ENCODE peak calls at places on chromosomes 4 and X, in eight cellular contexts. S, M, N, H, I, O, Q and A are unnamed samples.

GRCh38 chrX:115021121-115021520 is 3.7 kb upstream of the IL13RA2 start:
- DNase-seq in I (no peak), S (no peak), Q (no peak), H (no peak), N (no peak), O (peak; percentile 54), M (no peak), A (no peak)

GRCh38 chrX:13076176-13076956 is 31.9 kb upstream of the FAM9C start:
- DNase-seq in M (no peak), S (peak; percentile 51), I (no peak), N (no peak), O (no peak), Q (no peak), H (no peak), A (no peak)

GRCh38 chrX:7214251-7214650 is 66.3 kb upstream of the PUDP start:
- DNase-seq in O (no peak), Q (no peak), S (no peak), I (no peak), M (no peak), N (no peak), H (no peak), A (no peak)

GRCh38 chr4:123315617-123316016 is 81.0 kb upstream of the SPRY1 start:
- DNase-seq in I (no peak), M (no peak), Q (no peak), N (no peak), H (no peak), O (no peak), S (no peak), A (no peak)

GRCh38 chrX:101260435-101260834 is 30.7 kb downstream of the TAF7L start:
- DNase-seq in I (no peak), O (peak; percentile 14), Q (no peak), N (no peak), S (no peak), H (no peak), M (peak; percentile 40), A (peak; percentile 49)

GRCh38 chrX:123878177-123878576 is 18.3 kb downstream of the XIAP start:
- DNase-seq in S (no peak), Q (no peak), I (no peak), N (no peak), H (no peak), O (peak; percentile 32), M (peak; percentile 33), A (no peak)

GRCh38 chr4:86939123-86939522 is 4.3 kb downstream of the AFF1 start:
- DNase-seq in Q (no peak), S (no peak), H (no peak), I (no peak), M (peak; percentile 48), O (no peak), N (no peak), A (no peak)

GRCh38 chr4:25347473-25347872 is 29.6 kb upstream of the ANAPC4 start:
- DNase-seq in H (no peak), M (no peak), N (no peak), S (no peak), Q (no peak), O (no peak), I (no peak), A (no peak)

GRCh38 chr4:87010192-87010591 is 75.4 kb downstream of the AFF1 start:
- DNase-seq in H (no peak), M (no peak), N (no peak), O (no peak), S (no peak), I (no peak), Q (no peak), A (no peak)

GRCh38 chr4:2258091-2259035 is 3.5 kb downstream of the MXD4 start:
- DNase-seq in N (peak; percentile 59), H (peak; percentile 72), S (no peak), M (no peak), O (no peak), Q (peak; percentile 62), I (peak; percentile 7), A (peak; percentile 30)

GRCh38 chrX:16771483-16772398 is 14.5 kb upstream of the TXLNG start:
- DNase-seq in O (peak; percentile 83), I (peak; percentile 63), Q (no peak), S (peak; percentile 86), H (no peak), M (no peak), N (no peak), A (peak; percentile 75)

GRCh38 chr4:152380919-152381318 is 155.0 kb downstream of the FBXW7 start:
- DNase-seq in M (no peak), H (no peak), S (no peak), Q (no peak), I (no peak), O (no peak), N (no peak), A (no peak)

GRCh38 chr4:26717332-26717731 is 133.4 kb downstream of the TBC1D19 start:
- DNase-seq in Q (no peak), N (no peak), M (no peak), H (no peak), O (peak; percentile 66), I (no peak), S (peak; percentile 85), A (no peak)

GRCh38 chrX:67749536-67749935 is 205.7 kb downstream of the AR start:
- DNase-seq in H (no peak), M (no peak), Q (no peak), S (no peak), O (no peak), N (no peak), I (no peak), A (no peak)

GRCh38 chr4:109499513-109499912 is 60.5 kb upstream of the MCUB start:
- DNase-seq in O (no peak), I (no peak), N (no peak), H (no peak), M (no peak), Q (no peak), S (no peak), A (no peak)

GRCh38 chr4:22668301-22668700 is 24.4 kb upstream of the GBA3 start:
- DNase-seq in O (peak; percentile 77), S (peak; percentile 67), M (no peak), I (no peak), H (no peak), N (no peak), Q (no peak), A (no peak)

GRCh38 chr4:84578540-84579409 is 4.2 kb upstream of the CDS1 start:
- DNase-seq in M (peak; percentile 7), S (peak; percentile 53), Q (no peak), H (no peak), I (peak; percentile 20), O (peak; percentile 72), N (no peak), A (no peak)

GRCh38 chr4:22842360-22842759 is 149.6 kb downstream of the GBA3 start:
- DNase-seq in N (no peak), I (no peak), O (no peak), H (no peak), M (no peak), S (no peak), Q (no peak), A (no peak)

GRCh38 chrX:67546496-67547423 is 2.9 kb downstream of the AR start:
- DNase-seq in I (no peak), S (no peak), O (no peak), Q (peak; percentile 46), M (no peak), H (no peak), N (no peak), A (peak; percentile 12)

GRCh38 chr4:105145059-105145912 is 1.4 kb upstream of the TET2 start:
- DNase-seq in Q (no peak), S (no peak), N (no peak), I (no peak), O (no peak), M (no peak), H (no peak), A (no peak)

GRCh38 chrX:9562851-9563250 is 98.0 kb downstream of the TBL1X start:
- DNase-seq in Q (no peak), O (peak; percentile 89), I (no peak), H (no peak), N (no peak), M (no peak), S (peak; percentile 94), A (no peak)

GRCh38 chr4:163612762-163613161 is 118.3 kb downstream of the TMA16 start:
- DNase-seq in S (no peak), H (no peak), N (no peak), O (no peak), Q (no peak), I (no peak), M (no peak), A (no peak)
- H3K4me3 ChIP-seq in S (no peak overlapping the region), H (no peak overlapping the region), N (peak overlapping the region; percentile 45), O (no peak overlapping the region), Q (peak overlapping the region; percentile 33), I (peak overlapping the region; percentile 35), M (no peak overlapping the region), A (no peak overlapping the region)

DNA sequence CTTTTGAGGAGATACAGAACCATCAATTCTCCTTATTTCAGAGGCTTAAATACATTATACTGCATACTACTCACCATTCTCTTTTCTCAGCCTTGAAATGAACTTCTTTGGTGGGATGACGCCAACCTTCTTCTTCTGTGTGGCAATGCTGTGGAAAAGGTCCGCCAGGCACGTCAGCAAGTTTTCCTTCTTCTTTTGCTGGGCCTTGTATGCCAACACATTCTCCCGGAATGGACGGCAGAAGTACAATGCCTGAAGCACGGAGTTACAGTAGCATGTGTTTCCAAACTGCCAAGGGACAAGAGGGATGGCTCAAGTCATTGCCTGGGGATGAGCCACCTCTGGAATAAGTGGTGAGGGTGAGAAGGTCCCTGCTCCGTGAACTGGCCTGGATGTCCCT is 31.2 kb downstream of the USP46 start:
- DNase-seq in S (no peak), M (no peak), N (no peak), H (no peak), I (no peak), Q (no peak), O (no peak), A (no peak)
- H3K4me3 ChIP-seq in S (no peak overlapping the region), M (no peak overlapping the region), N (no peak overlapping the region), H (no peak overlapping the region), I (no peak overlapping the region), Q (no peak overlapping the region), O (no peak overlapping the region), A (no peak overlapping the region)

DNA sequence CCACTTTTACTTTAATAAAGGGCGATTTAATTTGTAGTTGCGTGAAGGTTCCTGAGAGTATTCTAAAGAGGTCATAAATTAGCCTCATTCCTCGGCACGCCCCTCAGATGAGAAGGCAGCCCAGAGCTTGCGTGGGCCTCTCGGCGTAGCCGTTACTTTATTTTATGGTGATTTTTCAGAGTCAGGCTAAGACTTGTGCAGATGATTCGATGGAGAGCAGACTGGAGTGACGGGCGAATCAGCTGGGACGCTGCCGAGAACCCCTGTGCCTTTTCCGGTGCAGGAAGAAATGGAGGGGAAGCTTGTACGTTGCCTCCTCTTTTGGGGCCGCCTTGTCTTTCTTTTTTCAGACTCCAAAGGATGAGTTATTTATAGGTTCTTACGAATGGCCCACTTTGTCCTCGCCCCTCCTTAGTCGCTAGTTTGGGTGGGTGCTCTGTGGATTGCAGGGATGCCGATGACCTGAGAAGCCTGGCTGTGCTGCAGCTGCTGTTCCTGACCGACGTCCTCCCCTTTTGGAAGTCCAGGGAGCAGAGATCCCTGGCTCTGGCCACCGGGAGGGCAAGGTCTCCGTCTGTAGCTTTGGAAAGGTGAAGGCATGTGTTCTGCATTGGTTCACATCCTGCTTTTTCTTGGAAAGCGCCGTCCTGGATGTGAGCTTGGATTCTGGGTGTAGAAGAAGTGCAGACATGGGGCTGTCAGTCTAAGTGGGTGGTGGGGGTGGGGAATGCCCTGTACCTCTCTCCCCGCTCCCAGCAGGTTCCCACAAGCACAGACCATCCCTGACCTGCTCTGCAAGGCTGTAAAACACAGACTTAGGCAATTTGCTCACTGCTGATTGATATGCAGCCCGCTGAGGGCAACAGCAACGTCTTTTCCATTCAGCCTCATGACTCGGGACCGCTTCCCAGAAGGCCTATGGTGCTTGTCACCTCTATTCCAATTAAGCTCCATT is 9.3 kb downstream of the SORCS2 start:
- DNase-seq in N (peak; percentile 40), Q (peak; percentile 47), H (peak; percentile 55), I (no peak), S (peak; percentile 61), O (no peak), M (no peak), A (no peak)
- H3K4me3 ChIP-seq in N (no peak overlapping the region), Q (no peak overlapping the region), H (no peak overlapping the region), I (no peak overlapping the region), S (no peak overlapping the region), O (no peak overlapping the region), M (no peak overlapping the region), A (no peak overlapping the region)

GRCh38 chr4:153523941-153524386 is 57.8 kb downstream of the TMEM131L start:
- DNase-seq in S (peak; percentile 55), I (no peak), Q (no peak), M (no peak), N (no peak), O (no peak), H (no peak), A (no peak)
- H3K4me3 ChIP-seq in S (no peak overlapping the region), I (no peak overlapping the region), Q (no peak overlapping the region), M (no peak overlapping the region), N (no peak overlapping the region), O (no peak overlapping the region), H (no peak overlapping the region), A (no peak overlapping the region)